ENCODE peak calls at places on chromosomes 16 and 17, in four cellular contexts. O, N, L and X are unnamed samples.

GRCh38 chr17:68428498-68429172 is 28.7 kb downstream of the WIPI1 start:
- DNase-seq in N (no peak), O (no peak), L (no peak), X (no peak)

GRCh38 chr16:90032664-90033346 is 13.5 kb upstream of the DBNDD1 start:
- DNase-seq in L (no peak), N (no peak), O (no peak), X (no peak)

GRCh38 chr16:50839920-50840729 is 98.2 kb downstream of the CYLD start:
- DNase-seq in L (no peak), N (no peak), O (no peak), X (no peak)

GRCh38 chr16:89266521-89267134 is 49.1 kb downstream of the ZNF778 start:
- DNase-seq in L (no peak), N (no peak), O (no peak), X (no peak)

GRCh38 chr17:57732062-57732461 is 13.0 kb downstream of the CCDC182 start:
- DNase-seq in N (no peak), L (no peak), O (no peak), X (no peak)

GRCh38 chr17:50947844-50948514 is 81.8 kb upstream of the TOB1 start:
- DNase-seq in N (no peak), L (peak; percentile 32), O (peak; percentile 53), X (no peak)

GRCh38 chr16:4945560-4946502 is 8.9 kb upstream of the PPL start:
- DNase-seq in O (no peak), N (no peak), L (no peak), X (no peak)

GRCh38 chr16:3256146-3256875 is at the start of gene MEFV:
- DNase-seq in N (no peak), L (peak; percentile 43), O (no peak), X (no peak)

GRCh38 chr16:70685061-70685937 is 554 bp downstream of the MTSS2 start:
- DNase-seq in O (no peak), N (no peak), L (no peak), X (peak; percentile 73)

GRCh38 chr16:12646490-12647274 is 157.0 kb downstream of the CPPED1 start:
- DNase-seq in O (no peak), L (no peak), N (peak; percentile 70), X (no peak)

GRCh38 chr16:57801098-57801855 is 1.0 kb downstream of the KIFC3 start:
- DNase-seq in L (no peak), O (no peak), N (no peak), X (no peak)

GRCh38 chr16:1107731-1108130 is 11.7 kb upstream of the C1QTNF8 start:
- DNase-seq in L (no peak), N (no peak), O (no peak), X (no peak)

GRCh38 chr16:1109648-1110047 is 13.6 kb upstream of the C1QTNF8 start:
- DNase-seq in L (no peak), O (no peak), N (no peak), X (no peak)

GRCh38 chr16:1106659-1107058 is 10.6 kb upstream of the C1QTNF8 start:
- DNase-seq in N (no peak), O (no peak), L (no peak), X (no peak)

GRCh38 chr16:1107141-1107540 is 11.1 kb upstream of the C1QTNF8 start:
- DNase-seq in L (no peak), N (no peak), O (no peak), X (no peak)

GRCh38 chr16:1108299-1109252 is 12.5 kb upstream of the C1QTNF8 start:
- DNase-seq in N (no peak), L (no peak), O (no peak), X (no peak)
- TF ChIP-seq POLR2AphosphoS5 in N (no peak), L (no peak), O (no peak), X (no peak)

GRCh38 chr16:86243571-86244154 is 266.7 kb upstream of the FOXF1 start:
- DNase-seq in O (no peak), L (no peak), N (no peak), X (no peak)
- TF ChIP-seq SPI1 in O (no peak), L (no peak), N (no peak), X (no peak)

GRCh38 chr17:78172284-78173024 is 4.1 kb downstream of the SYNGR2 start:
- DNase-seq in O (no peak), N (no peak), L (no peak), X (no peak)

GRCh38 chr17:78174870-78175642 is 6.7 kb downstream of the SYNGR2 start:
- DNase-seq in O (no peak), L (no peak), N (no peak), X (no peak)

GRCh38 chr17:78170692-78171590 is 2.6 kb downstream of the SYNGR2 start:
- DNase-seq in N (no peak), L (no peak), O (no peak), X (no peak)

GRCh38 chr17:78174332-78174869 is 6.0 kb downstream of the SYNGR2 start:
- DNase-seq in N (no peak), O (no peak), L (peak; percentile 78), X (no peak)

DNA sequence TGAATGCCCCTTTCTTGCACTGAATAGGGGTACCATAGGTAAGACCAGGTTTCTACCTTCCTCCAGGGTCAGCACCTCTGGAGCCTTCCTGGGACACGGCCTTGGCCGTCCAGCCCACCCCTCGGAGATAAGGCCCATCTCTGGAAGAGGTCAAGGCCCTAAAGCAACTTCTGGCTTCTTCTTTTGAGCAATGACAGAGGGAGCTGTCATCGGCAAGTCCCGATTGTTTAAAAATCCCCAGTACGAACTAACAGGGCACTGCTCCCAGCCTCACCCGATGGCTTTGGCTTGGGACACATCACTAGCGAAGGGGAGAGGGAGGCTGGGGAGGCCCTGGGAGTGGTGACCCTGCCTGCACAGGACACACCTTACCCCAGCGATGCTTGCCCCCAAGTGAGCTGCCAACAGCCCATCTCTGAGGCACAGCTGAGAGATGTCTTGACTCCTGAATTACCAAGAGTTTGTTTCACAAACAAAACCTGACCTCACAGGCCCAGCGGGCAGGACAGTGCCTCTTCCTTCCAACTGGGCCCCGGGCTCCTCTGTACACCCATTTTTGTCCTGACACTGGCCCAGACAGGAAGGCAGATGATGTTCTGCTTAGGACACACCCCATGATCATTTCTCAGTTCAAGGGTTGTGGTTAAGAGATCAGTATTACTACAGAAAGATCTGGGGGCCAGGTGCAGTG is 4.8 kb downstream of the SYNGR2 start:
- DNase-seq in L (no peak), N (peak; percentile 66), O (no peak), X (peak; percentile 49)
- TF ChIP-seq POLR2AphosphoS5 in L (peak; percentile 12), N (no peak), O (peak; percentile 55), X (no peak)

GRCh38 chr16:67882374-67883145 is 2.1 kb upstream of the NRN1L start:
- DNase-seq in O (no peak), L (no peak), N (no peak), X (no peak)

GRCh38 chr16:67883146-67883871 is 1.4 kb upstream of the NRN1L start:
- DNase-seq in L (peak; percentile 31), N (no peak), O (no peak), X (no peak)

GRCh38 chr16:67879936-67880335 is 4.7 kb upstream of the NRN1L start:
- DNase-seq in N (no peak), L (no peak), O (no peak), X (no peak)

GRCh38 chr16:67880584-67880983 is 4.1 kb upstream of the NRN1L start:
- DNase-seq in N (no peak), L (no peak), O (no peak), X (no peak)

GRCh38 chr16:67881557-67882220 is 3.0 kb upstream of the NRN1L start:
- DNase-seq in L (no peak), O (no peak), N (no peak), X (no peak)
- TF ChIP-seq SPI1 in L (no peak), O (no peak), N (no peak), X (no peak)

DNA sequence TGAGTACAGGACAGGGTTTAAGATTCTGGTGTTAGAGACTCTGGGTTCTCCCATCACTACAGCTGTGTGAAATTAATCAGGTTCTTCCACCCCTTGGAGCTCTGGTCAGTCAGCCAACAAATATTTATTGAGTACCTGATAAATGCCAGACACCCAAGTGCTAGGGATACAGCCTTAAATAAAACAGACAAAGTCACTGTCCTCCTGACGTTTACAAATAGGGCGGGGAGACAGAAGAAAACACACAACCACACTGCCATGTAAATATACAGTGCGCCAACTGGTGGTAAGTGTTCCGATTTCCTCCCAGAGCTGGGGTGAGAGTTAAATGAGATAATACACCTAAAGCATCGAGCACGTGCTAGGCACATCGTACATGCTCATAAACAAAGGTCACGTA is 121.0 kb downstream of the COPRS start:
- DNase-seq in N (no peak), O (no peak), L (no peak), X (no peak)
- TF ChIP-seq POLR2AphosphoS5 in N (no peak), O (no peak), L (no peak), X (no peak)